ENCODE peak calls at places on chromosome 18, in seven cellular contexts. J is NAMALWA, G is astrocyte, E is posterior cingulate gyrus, P is GM12878, U is HCEC 1CT, O is WTC11. M is an unnamed sample.
A peak's percentile ranks its signal among the peaks of the same experiment; 100 is the strongest.

GRCh38 chr18:51988277-51988676 is 351.7 kb upstream of the DCC start:
- DNase-seq in U (no peak), J (no peak), O (no peak), E (no peak), P (no peak), G (no peak), M (no peak)

GRCh38 chr18:23523429-23524212 is 20.3 kb downstream of the RMC1 start:
- DNase-seq in J (no peak), E (no peak), U (peak; percentile 68), P (peak; percentile 16), O (no peak), G (peak; percentile 56), M (no peak)

GRCh38 chr18:25326231-25327042 is 25.5 kb downstream of the ZNF521 start:
- DNase-seq in P (no peak), G (no peak), J (no peak), O (no peak), U (no peak), E (no peak), M (no peak)

GRCh38 chr18:23229472-23229871 is 94.2 kb downstream of the CABLES1 start:
- DNase-seq in O (no peak), U (no peak), E (no peak), J (peak; percentile 27), G (no peak), P (no peak), M (no peak)

GRCh38 chr18:66495844-66496243 is 108.0 kb downstream of the CDH19 start:
- DNase-seq in P (no peak), G (peak; percentile 6), O (peak; percentile 83), U (no peak), E (peak; percentile 81), J (peak; percentile 79), M (peak; percentile 61)

GRCh38 chr18:21991081-21991534 is 178.3 kb upstream of the GATA6 start:
- DNase-seq in J (no peak), U (no peak), O (peak; percentile 20), E (no peak), G (peak; percentile 10), P (no peak), M (peak; percentile 13)

GRCh38 chr18:23498062-23498582 is 5.2 kb upstream of the RMC1 start:
- DNase-seq in P (no peak), G (no peak), U (no peak), J (no peak), E (no peak), O (no peak), M (no peak)

GRCh38 chr18:8416212-8417019 is 192.8 kb upstream of the RAB12 start:
- DNase-seq in O (no peak), G (no peak), P (no peak), E (no peak), U (no peak), J (no peak), M (no peak)

GRCh38 chr18:56257215-56257614 is 381.2 kb downstream of the TXNL1 start:
- DNase-seq in O (no peak), G (peak; percentile 97), E (no peak), J (no peak), U (peak; percentile 48), P (peak; percentile 28), M (no peak)

GRCh38 chr18:44626807-44627206 is 53.9 kb upstream of the SETBP1 start:
- DNase-seq in G (no peak), E (no peak), P (no peak), J (no peak), U (no peak), O (no peak), M (no peak)

GRCh38 chr18:56861244-56861643 is 210.1 kb downstream of the WDR7 start:
- DNase-seq in P (no peak), U (no peak), G (no peak), J (no peak), O (no peak), E (no peak), M (no peak)

GRCh38 chr18:24427484-24427883 is 1.0 kb downstream of the IMPACT start:
- DNase-seq in P (no peak), U (peak; percentile 42), G (peak; percentile 6), O (no peak), E (no peak), J (peak; percentile 10), M (no peak)

GRCh38 chr18:63511285-63511684 is 30.9 kb upstream of the SERPINB12 start:
- DNase-seq in U (peak; percentile 26), O (peak; percentile 65), P (no peak), J (no peak), G (peak; percentile 26), E (no peak), M (peak; percentile 72)

GRCh38 chr18:77650799-77651385 is 401.2 kb downstream of the GALR1 start:
- DNase-seq in G (no peak), J (peak; percentile 7), P (no peak), U (no peak), E (peak; percentile 94), O (peak; percentile 89), M (peak; percentile 50)

GRCh38 chr18:74175658-74176057 is 27.3 kb downstream of the TIMM21 start:
- DNase-seq in J (no peak), P (no peak), U (no peak), O (no peak), G (no peak), E (no peak), M (no peak)

GRCh38 chr18:10912790-10913560 is 236.4 kb downstream of the PIEZO2 start:
- DNase-seq in E (no peak), J (no peak), U (no peak), G (peak; percentile 87), O (no peak), P (no peak), M (no peak)

GRCh38 chr18:58168986-58169385 is 125.0 kb downstream of the NEDD4L start:
- DNase-seq in G (no peak), U (no peak), E (no peak), O (no peak), J (no peak), P (no peak), M (no peak)

GRCh38 chr18:24674236-24675004 is 214.0 kb downstream of the HRH4 start:
- DNase-seq in G (no peak), E (no peak), U (no peak), P (no peak), J (no peak), O (no peak), M (no peak)

GRCh38 chr18:51153659-51154371 is 43.7 kb downstream of the MEX3C start:
- DNase-seq in J (peak; percentile 98), U (no peak), G (no peak), E (no peak), O (no peak), P (peak; percentile 62), M (no peak)

GRCh38 chr18:10374615-10375295 is 79.7 kb upstream of the APCDD1 start:
- DNase-seq in E (peak; percentile 85), J (no peak), U (no peak), G (no peak), P (no peak), O (no peak), M (no peak)

GRCh38 chr18:28175930-28176673 is 828 bp downstream of the CDH2 start:
- DNase-seq in O (peak; percentile 46), E (peak; percentile 86), J (no peak), G (no peak), P (no peak), U (no peak), M (no peak)

GRCh38 chr18:46346213-46346612 is 242.0 kb downstream of the HAUS1 start:
- DNase-seq in O (no peak), P (no peak), E (no peak), U (no peak), G (no peak), J (no peak), M (no peak)

GRCh38 chr18:13394794-13395193 is 176.2 kb downstream of the LDLRAD4 start:
- DNase-seq in O (no peak), U (no peak), E (no peak), J (no peak), G (no peak), P (no peak), M (no peak)

GRCh38 chr18:35983147-35983546 is 10.7 kb downstream of the RMP24 start:
- DNase-seq in G (no peak), E (no peak), J (no peak), U (no peak), O (no peak), P (no peak), M (no peak)

GRCh38 chr18:37251679-37252078 is 313.9 kb downstream of the CELF4 start:
- DNase-seq in G (no peak), E (no peak), J (no peak), P (no peak), O (no peak), U (no peak), M (no peak)

GRCh38 chr18:73458186-73458964 is 590.6 kb upstream of the NETO1 start:
- DNase-seq in J (no peak), P (no peak), O (no peak), G (peak; percentile 40), U (no peak), E (no peak), M (no peak)

GRCh38 chr18:24995738-24996137 is 356.2 kb downstream of the ZNF521 start:
- DNase-seq in G (peak; percentile 22), O (no peak), U (no peak), J (no peak), E (no peak), P (no peak), M (no peak)

GRCh38 chr18:48133675-48134251 is 203.3 kb upstream of the SMAD2 start:
- DNase-seq in P (no peak), J (no peak), O (no peak), E (no peak), U (no peak), G (peak; percentile 26), M (no peak)

GRCh38 chr18:43571078-43571689 is 293.9 kb upstream of the SYT4 start:
- DNase-seq in O (no peak), E (no peak), G (peak; percentile 7), J (peak; percentile 72), U (peak; percentile 9), P (no peak), M (no peak)

GRCh38 chr18:46001074-46001473 is 33.9 kb upstream of the EPG5 start:
- DNase-seq in U (no peak), E (no peak), P (no peak), G (no peak), O (no peak), J (no peak), M (no peak)

GRCh38 chr18:56853961-56854360 is 202.8 kb downstream of the WDR7 start:
- DNase-seq in E (no peak), J (no peak), P (no peak), G (no peak), O (no peak), U (no peak), M (no peak)

GRCh38 chr18:48835119-48835518 is 115.6 kb downstream of the SMAD7 start:
- DNase-seq in G (no peak), P (no peak), E (no peak), O (no peak), U (no peak), J (peak; percentile 34), M (no peak)

GRCh38 chr18:46275370-46275769 is 171.2 kb downstream of the HAUS1 start:
- DNase-seq in J (no peak), O (no peak), P (no peak), U (no peak), G (no peak), E (no peak), M (no peak)

M was measured in iPS DF 6.9.